ENCODE peak calls at places on chromosomes 6 and 20, in four cellular contexts. J, Z, G and U are unnamed samples.

GRCh38 chr6:14757414-14757813 is 488.5 kb upstream of the JARID2 start:
- DNase-seq in G (no peak), Z (no peak), J (no peak), U (no peak)

GRCh38 chr6:44072959-44073611 is 54.2 kb downstream of the MRPL14 start:
- DNase-seq in J (peak; percentile 83), G (peak; percentile 96), Z (peak; percentile 82), U (peak; percentile 72)

GRCh38 chr20:38173237-38174156 is 8.4 kb upstream of the TGM2 start:
- DNase-seq in G (peak; percentile 47), J (no peak), Z (peak; percentile 85), U (peak; percentile 92)

GRCh38 chr6:97059473-97059872 is 134.9 kb downstream of the KLHL32 start:
- DNase-seq in G (peak; percentile 25), J (no peak), Z (peak; percentile 17), U (peak; percentile 26)

GRCh38 chr6:23202207-23202606 is 632.8 kb downstream of the HDGFL1 start:
- DNase-seq in G (no peak), Z (no peak), J (no peak), U (no peak)

GRCh38 chr20:4318891-4319290 is 303.5 kb upstream of the RNF24 start:
- DNase-seq in J (no peak), Z (no peak), G (no peak), U (no peak)

GRCh38 chr6:151199976-151200375 is 39.8 kb upstream of the AKAP12 start:
- DNase-seq in G (no peak), J (no peak), Z (no peak), U (no peak)

GRCh38 chr6:166635556-166635955 is 8.5 kb upstream of the RPS6KA2 start:
- DNase-seq in J (no peak), G (no peak), Z (no peak), U (no peak)

GRCh38 chr6:74534485-74535211 is 671.2 kb downstream of the COL12A1 start:
- DNase-seq in J (no peak), G (no peak), Z (peak; percentile 99), U (peak; percentile 59)

GRCh38 chr6:1580109-1580508 is 29.6 kb upstream of the FOXC1 start:
- DNase-seq in J (no peak), Z (no peak), G (no peak), U (no peak)

GRCh38 chr6:80280258-80281010 is 174.0 kb downstream of the BCKDHB start:
- DNase-seq in J (no peak), Z (no peak), G (peak; percentile 33), U (no peak)

GRCh38 chr6:148502083-148502772 is 159.6 kb downstream of the SASH1 start:
- DNase-seq in Z (no peak), G (no peak), J (no peak), U (no peak)

GRCh38 chr6:159904497-159904911 is 13.7 kb downstream of the MAS1 start:
- DNase-seq in G (no peak), J (no peak), Z (no peak), U (no peak)

GRCh38 chr6:5636210-5637030 is 370.3 kb downstream of the NRN1 start:
- DNase-seq in J (peak; percentile 36), Z (no peak), G (no peak), U (no peak)

GRCh38 chr6:2843138-2843740 is 1.6 kb upstream of the SERPINB1 start:
- DNase-seq in G (no peak), Z (no peak), J (no peak), U (no peak)

GRCh38 chr20:43750774-43751166 is 24.0 kb upstream of the GTSF1L start:
- DNase-seq in G (no peak), J (no peak), Z (no peak), U (no peak)

GRCh38 chr6:124203106-124203811 is 399.6 kb downstream of the NKAIN2 start:
- DNase-seq in G (no peak), Z (no peak), J (no peak), U (no peak)

GRCh38 chr6:156659317-156660198 is 117.6 kb upstream of the ARID1B start:
- DNase-seq in J (no peak), G (no peak), Z (no peak), U (no peak)

GRCh38 chr20:8154636-8155035 is 22.6 kb downstream of the PLCB1 start:
- DNase-seq in Z (no peak), J (no peak), G (no peak), U (no peak)

GRCh38 chr6:52139985-52140680 is 46.0 kb upstream of the IL17A start:
- DNase-seq in G (no peak), Z (no peak), J (no peak), U (no peak)

GRCh38 chr6:153193176-153193885 is 62.2 kb upstream of the RGS17 start:
- DNase-seq in G (no peak), J (no peak), Z (no peak), U (no peak)

GRCh38 chr6:37690964-37691735 is 6.5 kb downstream of the MDGA1 start:
- DNase-seq in G (no peak), Z (no peak), J (no peak), U (no peak)

GRCh38 chr6:37691904-37692806 is 5.5 kb downstream of the MDGA1 start:
- DNase-seq in G (peak; percentile 89), Z (peak; percentile 47), J (peak; percentile 92), U (peak; percentile 69)

GRCh38 chr6:37684801-37685200 is 12.9 kb downstream of the MDGA1 start:
- DNase-seq in Z (no peak), G (no peak), J (no peak), U (no peak)

GRCh38 chr6:37689356-37689755 is 8.3 kb downstream of the MDGA1 start:
- DNase-seq in G (no peak), J (no peak), Z (no peak), U (no peak)

GRCh38 chr6:37688088-37688850 is 9.4 kb downstream of the MDGA1 start:
- DNase-seq in G (no peak), Z (no peak), J (no peak), U (no peak)
- TF ChIP-seq NR3C1 in G (no peak), Z (no peak), J (no peak), U (no peak)

GRCh38 chr20:1061484-1062221 is 56.7 kb upstream of the PSMF1 start:
- DNase-seq in J (no peak), Z (no peak), G (no peak), U (no peak)
- TF ChIP-seq NR3C1 in J (no peak), Z (no peak), G (no peak), U (no peak)

GRCh38 chr6:63597142-63598000 is 25.1 kb downstream of the LOC128125822 start:
- DNase-seq in Z (no peak), J (no peak), G (no peak), U (no peak)
- TF ChIP-seq NR3C1 in Z (no peak), J (no peak), G (no peak), U (no peak)

GRCh38 chr6:33927112-33927511 is 123.3 kb upstream of the MLN start:
- DNase-seq in J (no peak), Z (no peak), G (no peak), U (no peak)

GRCh38 chr6:33925210-33925609 is 121.4 kb upstream of the MLN start:
- DNase-seq in G (no peak), J (no peak), Z (no peak), U (no peak)

GRCh38 chr6:33927551-33927950 is 123.7 kb upstream of the MLN start:
- DNase-seq in J (no peak), G (no peak), Z (no peak), U (no peak)

GRCh38 chr6:33925869-33926268 is 122.1 kb upstream of the MLN start:
- DNase-seq in Z (no peak), J (no peak), G (no peak), U (no peak)

GRCh38 chr6:33926451-33926850 is 122.6 kb upstream of the MLN start:
- DNase-seq in G (peak; percentile 92), Z (no peak), J (peak; percentile 47), U (peak; percentile 8)
- TF ChIP-seq NR3C1 in G (no peak), Z (no peak), J (no peak), U (no peak)

GRCh38 chr6:129615496-129615895 is 94.5 kb downstream of the ARHGAP18 start:
- DNase-seq in Z (no peak), G (no peak), J (no peak), U (no peak)

GRCh38 chr6:129617986-129618385 is 92.0 kb downstream of the ARHGAP18 start:
- DNase-seq in J (no peak), G (no peak), Z (no peak), U (no peak)

GRCh38 chr6:129609635-129610034 is 100.3 kb downstream of the ARHGAP18 start:
- DNase-seq in G (no peak), Z (no peak), J (no peak), U (no peak)

GRCh38 chr6:129612440-129612839 is 97.5 kb downstream of the ARHGAP18 start:
- DNase-seq in J (no peak), Z (no peak), G (no peak), U (no peak)

DNA sequence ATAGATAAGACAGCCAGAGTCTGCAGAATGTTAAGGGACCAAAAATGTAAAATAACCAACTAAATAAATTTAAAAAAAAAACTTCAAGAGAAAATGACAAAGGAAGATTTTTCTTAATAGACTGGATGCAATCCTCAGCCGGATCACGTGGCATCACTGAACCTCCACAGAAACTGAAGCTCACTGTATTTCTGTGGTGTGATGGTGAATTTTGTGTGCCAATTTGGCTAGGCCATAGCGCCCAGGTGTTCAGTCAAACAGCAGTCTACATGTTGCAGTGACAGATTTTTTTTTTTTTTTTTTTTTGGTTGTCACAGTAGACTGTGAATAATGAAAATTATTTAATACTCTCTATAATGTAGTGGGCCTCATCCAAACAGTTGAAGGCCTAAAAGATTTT is 95.5 kb downstream of the ARHGAP18 start:
- DNase-seq in J (no peak), G (no peak), Z (no peak), U (no peak)
- TF ChIP-seq NR3C1 in J (no peak), G (no peak), Z (no peak), U (no peak)

GRCh38 chr20:25483431-25484132 is 76.1 kb downstream of the GINS1 start:
- DNase-seq in Z (no peak), J (no peak), G (no peak), U (no peak)

GRCh38 chr20:25484224-25484846 is 76.9 kb downstream of the GINS1 start:
- DNase-seq in G (no peak), Z (no peak), J (no peak), U (no peak)

GRCh38 chr20:25486377-25486776 is 78.9 kb downstream of the GINS1 start:
- DNase-seq in J (no peak), G (no peak), Z (no peak), U (no peak)

GRCh38 chr20:25485872-25486271 is 78.4 kb downstream of the GINS1 start:
- DNase-seq in J (no peak), Z (no peak), G (no peak), U (no peak)

GRCh38 chr20:25484911-25485511 is 77.5 kb downstream of the GINS1 start:
- DNase-seq in Z (no peak), G (no peak), J (no peak), U (no peak)
- TF ChIP-seq NR3C1 in Z (no peak), G (no peak), J (no peak), U (no peak)